ENCODE peak calls at places on chromosomes 4 and X, in seven cellular contexts. W is thyroid gland; R is A549; M is colonic mucosa; E is hepatocyte; Z is sigmoid colon; I is CD8-positive, alpha-beta T cell. T is an unnamed sample. For H3K4me1, the result is how much of the 10 kb centered on the place peaks cover.

GRCh38 chr4:43337707-43338106 is 445.2 kb downstream of the GRXCR1 start:
- DNase-seq in W (no peak), R (no peak), M (no peak), E (no peak), Z (no peak), I (no peak), T (no peak)

GRCh38 chrX:130895299-130895698 is 7.7 kb downstream of the ENOX2 start:
- DNase-seq in W (no peak), R (no peak), M (no peak), E (no peak), Z (no peak), I (no peak), T (no peak)

GRCh38 chrX:24259544-24260240 is 54.2 kb downstream of the SUPT20HL2 start:
- DNase-seq in W (peak), R (peak), M (peak), E (peak), Z (peak), I (no peak), T (no peak)

GRCh38 chr4:1413687-1414479 is 7.6 kb upstream of the NKX1-1 start:
- DNase-seq in W (no peak), R (no peak), M (no peak), E (no peak), Z (peak), I (no peak), T (peak)

GRCh38 chrX:49163555-49164419 is 1.2 kb downstream of the MAGIX start:
- DNase-seq in W (peak), R (peak), M (peak), E (peak), Z (peak), I (peak), T (peak)

GRCh38 chr4:113145519-113146291 is 96.3 kb downstream of the ANK2 start:
- DNase-seq in W (peak), R (no peak), M (no peak), E (no peak), Z (no peak), I (no peak), T (no peak)

GRCh38 chr4:6682862-6683590 is 10.7 kb upstream of the S100P start:
- DNase-seq in W (no peak), R (no peak), M (no peak), E (no peak), Z (no peak), I (no peak), T (no peak)

GRCh38 chr4:79014230-79014629 is 75.0 kb upstream of the PAQR3 start:
- DNase-seq in W (no peak), R (no peak), M (no peak), E (no peak), Z (no peak), I (no peak), T (no peak)

GRCh38 chrX:153637121-153638040 is 9.6 kb upstream of the DUSP9 start:
- DNase-seq in W (no peak), R (no peak), M (no peak), E (peak), Z (no peak), I (no peak), T (no peak)

GRCh38 chr4:118948545-118949144 is 60.0 kb downstream of the SYNPO2 start:
- DNase-seq in W (no peak), R (no peak), M (no peak), E (no peak), Z (no peak), I (no peak), T (no peak)

GRCh38 chr4:126451237-126451885 is 1136.6 kb downstream of the FAT4 start:
- DNase-seq in W (no peak), R (no peak), M (no peak), E (no peak), Z (no peak), I (no peak), T (no peak)

GRCh38 chr4:153788419-153789276 is at the start of gene SFRP2:
- DNase-seq in W (peak), R (no peak), M (no peak), E (no peak), Z (peak), I (no peak), T (peak)

GRCh38 chrX:101417981-101418841 is 10.2 kb downstream of the HNRNPH2 start:
- DNase-seq in W (peak), R (no peak), M (peak), E (peak), Z (peak), I (peak), T (peak)

GRCh38 chrX:28997716-28998115 is 410.5 kb downstream of the IL1RAPL1 start:
- DNase-seq in W (no peak), R (no peak), M (no peak), E (no peak), Z (no peak), I (no peak), T (no peak)

GRCh38 chrX:19628006-19628575 is 112.8 kb upstream of the MAP3K15 start:
- DNase-seq in W (no peak), R (no peak), M (peak), E (no peak), Z (no peak), I (no peak), T (no peak)

GRCh38 chr4:180636696-180637095 is 1606.5 kb upstream of the TENM3 start:
- DNase-seq in W (no peak), R (no peak), M (no peak), E (peak), Z (no peak), I (no peak), T (no peak)

GRCh38 chrX:135340827-135341226 is 31.5 kb downstream of the ETDC start:
- DNase-seq in W (no peak), R (no peak), M (no peak), E (no peak), Z (no peak), I (no peak), T (no peak)

GRCh38 chr4:86633854-86634253 is 39.7 kb downstream of the PTPN13 start:
- DNase-seq in W (no peak), R (no peak), M (no peak), E (no peak), Z (no peak), I (no peak), T (no peak)

GRCh38 chr4:38490753-38491446 is 173.1 kb upstream of the KLF3 start:
- DNase-seq in W (no peak), R (no peak), M (no peak), E (peak), Z (no peak), I (no peak), T (no peak)

GRCh38 chr4:111066447-111066846 is 443.6 kb upstream of the PITX2 start:
- DNase-seq in W (no peak), R (no peak), M (no peak), E (no peak), Z (no peak), I (no peak), T (no peak)

GRCh38 chrX:139702658-139703057 is 5.3 kb downstream of the MCF2 start:
- DNase-seq in W (no peak), R (no peak), M (no peak), E (no peak), Z (no peak), I (no peak), T (no peak)

GRCh38 chrX:38654302-38654701 is 93.0 kb downstream of the TSPAN7 start:
- DNase-seq in W (no peak), R (peak), M (no peak), E (peak), Z (no peak), I (no peak), T (no peak)

GRCh38 chrX:119455264-119455663 is 13.0 kb upstream of the SLC25A5 start:
- DNase-seq in W (no peak), R (peak), M (no peak), E (peak), Z (no peak), I (no peak), T (no peak)

GRCh38 chr4:112170451-112170993 is 25.3 kb downstream of the FAM241A start:
- DNase-seq in W (no peak), R (peak), M (no peak), E (peak), Z (no peak), I (no peak), T (no peak)

GRCh38 chr4:173501592-173502150 is 28.4 kb downstream of the HAND2 start:
- DNase-seq in W (no peak), R (no peak), M (no peak), E (no peak), Z (no peak), I (no peak), T (no peak)

DNA sequence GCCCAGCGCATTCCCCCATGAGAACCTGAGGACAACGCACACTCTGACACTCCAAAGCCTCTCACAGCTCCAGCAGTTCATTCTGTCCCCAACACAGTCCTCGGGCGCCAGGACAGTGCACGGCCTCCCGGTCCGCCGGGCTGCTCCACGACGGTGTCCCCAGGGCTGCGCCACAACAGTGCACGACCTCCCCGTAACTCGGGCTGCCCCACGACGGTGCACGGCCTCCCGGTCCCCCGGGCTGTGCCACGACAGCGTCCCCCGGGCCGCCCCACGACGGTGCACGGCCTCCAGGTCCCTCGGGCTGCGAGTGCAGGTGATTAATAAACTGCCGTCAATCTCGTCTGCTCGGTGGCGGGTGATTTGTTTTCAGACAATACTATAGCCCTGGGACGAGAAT is 585.1 kb upstream of the FRG1 start:
- DNase-seq in W (no peak), R (no peak), M (no peak), E (no peak), Z (no peak), I (no peak), T (peak)
- H3K4me1 ChIP-seq in W (under half), R (under half), M (under half), E (under half), Z (under half), I (under half), T (under half)

DNA sequence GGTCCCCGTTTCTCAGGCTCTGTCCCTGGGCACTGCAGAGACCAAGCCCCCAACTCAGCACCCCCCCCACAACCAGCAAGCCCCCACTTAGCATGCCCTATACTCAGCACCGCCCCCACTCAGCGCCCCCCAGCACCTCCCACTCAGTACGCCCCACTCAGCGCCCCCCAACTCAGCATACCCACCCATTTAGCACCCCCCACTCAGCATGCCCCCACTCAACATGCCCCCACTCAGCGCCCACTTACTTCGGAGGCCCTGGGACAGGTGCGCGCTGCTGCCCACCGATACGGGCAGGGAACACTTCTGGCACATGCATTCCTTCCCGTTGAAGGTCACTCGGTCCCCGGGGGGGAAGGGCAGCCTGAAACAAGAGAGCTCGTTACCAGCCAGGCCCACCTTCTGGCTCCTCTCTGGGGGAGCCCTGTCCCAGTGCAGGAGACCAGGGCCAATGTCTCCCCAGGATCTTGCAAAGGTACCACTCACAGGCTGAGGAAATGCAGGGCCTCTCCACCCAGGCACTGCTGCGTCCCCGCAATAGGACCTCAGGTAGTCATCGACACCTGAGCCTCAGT is 70.6 kb downstream of the ABLIM2 start:
- DNase-seq in W (no peak), R (no peak), M (no peak), E (no peak), Z (no peak), I (no peak), T (no peak)
- H3K4me1 ChIP-seq in W (under half), R (under half), M (under half), E (under half), Z (under half), I (under half), T (under half)

DNA sequence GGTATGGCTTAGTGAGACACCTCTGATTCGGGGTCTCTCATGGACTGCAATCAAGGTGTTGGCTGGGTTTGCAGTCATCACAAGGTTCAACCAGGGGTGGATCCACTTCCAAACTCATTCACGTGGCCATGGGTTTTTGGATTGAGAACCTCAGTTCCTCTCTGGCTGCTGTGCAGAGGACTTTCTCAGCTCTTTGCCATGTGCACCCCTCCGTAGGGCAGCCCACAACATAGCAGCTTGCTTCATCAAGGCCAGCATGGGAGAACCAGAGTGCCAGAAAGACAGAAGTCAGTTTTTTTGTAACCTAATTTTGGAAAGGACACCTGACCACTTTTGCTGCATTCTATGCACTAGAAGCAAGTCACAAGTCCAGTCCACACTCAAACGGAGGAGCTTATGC is 154.9 kb downstream of the PJA1 start:
- DNase-seq in W (no peak), R (no peak), M (no peak), E (no peak), Z (no peak), I (no peak), T (no peak)
- H3K4me1 ChIP-seq in W (under half), R (under half), M (under half), E (under half), Z (under half), I (under half), T (under half)

GRCh38 chr4:3832536-3833220 is 66.5 kb downstream of the ADRA2C start:
- DNase-seq in W (no peak), R (no peak), M (no peak), E (no peak), Z (no peak), I (no peak), T (no peak)
- H3K4me1 ChIP-seq in W (under half), R (under half), M (under half), E (under half), Z (under half), I (under half), T (under half)

DNA sequence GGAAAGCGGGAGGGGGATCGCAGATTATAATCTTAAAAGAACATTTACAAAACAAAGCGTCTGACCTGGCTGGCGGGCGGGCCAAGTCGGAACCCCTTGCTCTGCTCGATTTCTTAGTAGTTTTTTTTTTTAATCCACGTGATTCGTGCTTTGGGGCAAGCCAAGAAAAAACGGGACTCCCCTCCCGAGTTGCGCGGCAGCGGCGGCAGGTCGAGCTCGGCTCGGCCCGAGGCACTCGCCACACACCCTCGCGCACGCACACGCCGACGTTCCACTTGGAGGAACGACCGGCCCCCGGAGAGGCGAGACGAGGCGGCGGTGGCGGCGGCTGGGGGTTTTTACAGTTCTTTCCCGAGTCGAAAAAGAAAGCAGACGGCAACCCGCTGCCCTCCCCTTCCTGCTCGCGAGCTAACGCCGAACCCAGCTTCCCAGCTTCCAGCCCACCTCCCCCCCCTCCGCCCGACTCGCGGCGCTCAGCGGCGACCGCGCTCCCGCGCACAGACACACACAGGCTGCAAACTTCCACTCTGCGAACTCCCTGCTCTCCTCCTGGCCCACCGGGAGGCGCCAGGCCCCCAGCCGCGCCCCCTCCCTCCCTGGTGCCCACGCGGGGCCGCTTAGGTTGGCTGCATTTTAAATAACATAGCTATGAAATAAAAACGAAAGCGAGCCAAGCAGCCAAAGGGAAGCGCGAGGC is 1.2 kb downstream of the BCOR start:
- DNase-seq in W (peak), R (no peak), M (peak), E (peak), Z (peak), I (peak), T (peak)
- H3K4me1 ChIP-seq in W (under half), R (under half), M (under half), E (half or more), Z (under half), I (under half), T (under half)

T was measured in upper lobe of right lung.